ENCODE peak calls at places on chromosome 21, in six cellular contexts. N is Peyer's patch, F is SHP77, X is NCI-H2171 treated with DMSO at 0.1 percent for 48 hours, Z is NCI-H526 treated with DMSO at 0.1 percent for 48 hours, Y is aorta. E is an unnamed sample.

GRCh38 chr21:41878831-41879189 is 334 bp downstream of the PRDM15 start:
- DNase-seq in X (peak), Y (peak), N (peak), F (peak), Z (peak), E (peak)

GRCh38 chr21:27110956-27111355 is 144.1 kb upstream of the ADAMTS5 start:
- DNase-seq in Y (no peak), N (no peak), F (no peak), Z (no peak), X (no peak), E (no peak)

GRCh38 chr21:34640858-34641257 is 25.9 kb upstream of the RCAN1 start:
- DNase-seq in F (no peak), Y (no peak), Z (no peak), X (no peak), N (no peak), E (no peak)

GRCh38 chr21:45502006-45502345 is 40.3 kb downstream of the SLC19A1 start:
- DNase-seq in Z (no peak), Y (peak), F (no peak), X (no peak), N (no peak), E (no peak)

GRCh38 chr21:35511298-35512162 is 462.4 kb upstream of the RUNX1 start:
- DNase-seq in Z (no peak), F (no peak), N (no peak), X (no peak), Y (no peak), E (no peak)

GRCh38 chr21:25577765-25578069 is 29.6 kb downstream of the MRPL39 start:
- DNase-seq in X (no peak), Z (no peak), F (no peak), Y (no peak), N (no peak), E (peak)

GRCh38 chr21:18245493-18245967 is 897 bp downstream of the CHODL start:
- DNase-seq in X (peak), N (no peak), Z (no peak), F (no peak), Y (peak), E (peak)

GRCh38 chr21:45266518-45267389 is 20.9 kb downstream of the POFUT2 start:
- DNase-seq in Z (no peak), N (peak), F (no peak), Y (peak), X (no peak), E (no peak)

GRCh38 chr21:41666641-41667051 is 100.2 kb downstream of the RIPK4 start:
- DNase-seq in N (no peak), X (no peak), Z (no peak), F (no peak), Y (no peak), E (no peak)

E was measured in NCI-H69.